ENCODE peak calls at places on chromosome 10, in seven cellular contexts. R, D, J, U, N, S and W are unnamed samples.

GRCh38 chr10:5396545-5396944 is 8.1 kb downstream of the TUBAL3 start:
- DNase-seq in N (peak), U (no peak), D (peak), S (no peak), R (peak), J (no peak), W (peak)

GRCh38 chr10:13338337-13339128 is 9.6 kb downstream of the SEPHS1 start:
- DNase-seq in S (peak), D (peak), U (no peak), N (no peak), J (no peak), R (peak), W (no peak)

GRCh38 chr10:124296813-124297788 is 121.6 kb downstream of the OAT start:
- DNase-seq in U (no peak), J (no peak), S (no peak), N (no peak), R (no peak), D (no peak), W (no peak)

GRCh38 chr10:96448021-96448457 is 65.7 kb downstream of the TLL2 start:
- DNase-seq in S (no peak), D (peak), N (no peak), R (no peak), U (no peak), J (peak), W (no peak)

GRCh38 chr10:12720217-12720981 is 281.1 kb downstream of the CCDC3 start:
- DNase-seq in U (peak), R (no peak), N (no peak), J (peak), S (peak), D (peak), W (peak)

GRCh38 chr10:106519376-106520035 is 645.0 kb downstream of the SORCS1 start:
- DNase-seq in D (no peak), J (no peak), U (no peak), N (no peak), S (peak), R (no peak), W (no peak)

GRCh38 chr10:31149835-31150512 is 118.3 kb upstream of the ZNF438 start:
- DNase-seq in U (no peak), S (no peak), R (no peak), D (no peak), N (no peak), J (no peak), W (no peak)

GRCh38 chr10:118845776-118846175 is 91.0 kb upstream of the CACUL1 start:
- DNase-seq in S (no peak), R (no peak), J (no peak), D (no peak), U (no peak), N (no peak), W (no peak)

GRCh38 chr10:94123253-94123995 is 129.7 kb downstream of the PLCE1 start:
- DNase-seq in D (peak), U (no peak), J (no peak), R (no peak), N (no peak), S (peak), W (no peak)

GRCh38 chr10:15738237-15738928 is 18.7 kb upstream of the ITGA8 start:
- DNase-seq in U (no peak), J (peak), R (no peak), S (no peak), D (peak), N (no peak), W (no peak)

GRCh38 chr10:3048114-3049019 is 19.0 kb upstream of the PFKP start:
- DNase-seq in N (peak), J (peak), U (no peak), R (no peak), S (peak), D (peak), W (peak)

GRCh38 chr10:101066146-101066889 is 4.5 kb downstream of the KAZALD1 start:
- DNase-seq in S (peak), N (no peak), U (peak), R (peak), D (peak), J (peak), W (no peak)

GRCh38 chr10:74163313-74164068 is 12.5 kb downstream of the ADK start:
- DNase-seq in S (no peak), U (no peak), R (no peak), D (no peak), J (no peak), N (no peak), W (no peak)

GRCh38 chr10:10623958-10624590 is 393.6 kb upstream of the CELF2 start:
- DNase-seq in D (no peak), R (no peak), U (no peak), J (no peak), N (no peak), S (no peak), W (no peak)

GRCh38 chr10:121281576-121281975 is 316.7 kb downstream of the FGFR2 start:
- DNase-seq in J (no peak), R (no peak), U (no peak), D (no peak), N (no peak), S (no peak), W (no peak)

GRCh38 chr10:119030421-119031250 is 1.1 kb downstream of the NANOS1 start:
- DNase-seq in N (no peak), U (peak), R (peak), J (no peak), S (peak), D (peak), W (peak)

GRCh38 chr10:12432402-12433189 is 83.2 kb downstream of the CAMK1D start:
- DNase-seq in U (no peak), N (no peak), S (no peak), R (peak), J (no peak), D (no peak), W (no peak)

GRCh38 chr10:13351340-13351915 is 3.3 kb upstream of the SEPHS1 start:
- DNase-seq in D (no peak), N (no peak), R (no peak), S (no peak), J (no peak), U (no peak), W (no peak)

GRCh38 chr10:72625276-72625607 is 637 bp downstream of the MICU1 start:
- DNase-seq in N (no peak), R (no peak), S (no peak), U (no peak), D (no peak), J (no peak), W (no peak)

GRCh38 chr10:131862548-131862947 is 38.3 kb upstream of the PPP2R2D start:
- DNase-seq in S (no peak), N (no peak), R (no peak), J (no peak), U (no peak), D (no peak), W (no peak)

GRCh38 chr10:110845756-110846620 is 25.7 kb upstream of the PDCD4 start:
- DNase-seq in N (no peak), U (no peak), D (no peak), R (no peak), J (peak), S (no peak), W (no peak)

GRCh38 chr10:17075975-17076374 is 53.6 kb downstream of the CUBN start:
- DNase-seq in S (no peak), D (no peak), J (no peak), U (no peak), R (no peak), N (no peak), W (no peak)

GRCh38 chr10:122854648-122855047 is 9.0 kb upstream of the CUZD1 start:
- DNase-seq in S (peak), D (peak), U (no peak), R (no peak), J (no peak), N (no peak), W (no peak)

GRCh38 chr10:7111574-7111973 is 299.3 kb downstream of the SFMBT2 start:
- DNase-seq in R (no peak), N (no peak), S (no peak), U (no peak), D (peak), J (no peak), W (no peak)

GRCh38 chr10:69057261-69057950 is 30.5 kb upstream of the SRGN start:
- DNase-seq in R (no peak), D (peak), N (peak), U (peak), S (no peak), J (no peak), W (peak)

GRCh38 chr10:266974-267425 is 131.7 kb downstream of the ZMYND11 start:
- DNase-seq in D (no peak), R (no peak), S (peak), N (no peak), U (no peak), J (no peak), W (no peak)

GRCh38 chr10:21934307-21934706 is 69.2 kb downstream of the DNAJC1 start:
- DNase-seq in N (no peak), S (no peak), D (peak), J (no peak), R (no peak), U (no peak), W (no peak)

GRCh38 chr10:113849140-113849803 is 4.6 kb downstream of the DCLRE1A start:
- DNase-seq in D (no peak), J (no peak), R (no peak), S (no peak), U (no peak), N (no peak), W (no peak)

GRCh38 chr10:103512166-103512565 is 18.7 kb downstream of the NEURL1 start:
- DNase-seq in N (no peak), J (no peak), D (no peak), R (no peak), U (no peak), S (no peak), W (no peak)

GRCh38 chr10:43968961-43969360 is 320.3 kb upstream of the ZNF32 start:
- DNase-seq in D (no peak), N (no peak), S (no peak), U (no peak), J (no peak), R (no peak), W (no peak)

GRCh38 chr10:27506280-27506679 is 2.2 kb downstream of the RAB18 start:
- DNase-seq in N (no peak), J (no peak), R (no peak), D (no peak), S (peak), U (no peak), W (no peak)

GRCh38 chr10:89337493-89337892 is 9.7 kb downstream of the IFIT3 start:
- DNase-seq in J (no peak), D (peak), N (no peak), U (no peak), R (no peak), S (peak), W (no peak)

GRCh38 chr10:77036993-77037734 is 600.4 kb downstream of the KCNMA1 start:
- DNase-seq in S (peak), J (no peak), R (peak), D (peak), U (no peak), N (no peak), W (no peak)

GRCh38 chr10:14579405-14579804 is 195.3 kb downstream of the FAM107B start:
- DNase-seq in R (no peak), J (no peak), D (no peak), N (no peak), U (no peak), S (no peak), W (no peak)